ENCODE peak calls at places on chromosome 11, in five cellular contexts. C is HepG2, H is SK-N-SH, M is K562, Z is GM12878. N is an unnamed sample.

GRCh38 chr11:6420677-6421076 is 1.8 kb upstream of the APBB1 start:
- DNase-seq in C (no peak), H (no peak), M (no peak), Z (no peak), N (no peak)

GRCh38 chr11:47124675-47125074 is 52.0 kb downstream of the ARFGAP2 start:
- DNase-seq in C (no peak), H (no peak), M (no peak), Z (no peak), N (no peak)

GRCh38 chr11:76939219-76939631 is 78.5 kb downstream of the ACER3 start:
- DNase-seq in C (peak; percentile 48), H (no peak), M (no peak), Z (no peak), N (no peak)

GRCh38 chr11:32892355-32893090 is at the start of gene QSER1:
- DNase-seq in C (peak; percentile 35), H (peak; percentile 97), M (peak; percentile 90), Z (no peak), N (peak; percentile 74)

GRCh38 chr11:87397250-87397649 is 359.5 kb downstream of the TMEM135 start:
- DNase-seq in C (no peak), H (no peak), M (no peak), Z (no peak), N (no peak)

GRCh38 chr11:134592391-134592990 is 180.4 kb upstream of the B3GAT1 start:
- DNase-seq in C (peak; percentile 15), H (peak; percentile 51), M (peak; percentile 40), Z (no peak), N (peak; percentile 58)

GRCh38 chr11:103370076-103370475 is 260.9 kb downstream of the DYNC2H1 start:
- DNase-seq in C (no peak), H (no peak), M (no peak), Z (no peak), N (no peak)

GRCh38 chr11:131808466-131808865 is 438.1 kb downstream of the NTM start:
- DNase-seq in C (no peak), H (no peak), M (no peak), Z (no peak), N (no peak)

GRCh38 chr11:44854146-44854545 is 96.5 kb downstream of the TP53I11 start:
- DNase-seq in C (no peak), H (no peak), M (no peak), Z (no peak), N (no peak)

GRCh38 chr11:65575568-65576231 is at the start of gene EHBP1L1:
- DNase-seq in C (no peak), H (peak; percentile 91), M (peak; percentile 91), Z (peak; percentile 70), N (peak; percentile 55)
- TF ChIP-seq FOXM1 in C (no peak), H (no peak), M (no peak), Z (no peak), N (no peak)

DNA sequence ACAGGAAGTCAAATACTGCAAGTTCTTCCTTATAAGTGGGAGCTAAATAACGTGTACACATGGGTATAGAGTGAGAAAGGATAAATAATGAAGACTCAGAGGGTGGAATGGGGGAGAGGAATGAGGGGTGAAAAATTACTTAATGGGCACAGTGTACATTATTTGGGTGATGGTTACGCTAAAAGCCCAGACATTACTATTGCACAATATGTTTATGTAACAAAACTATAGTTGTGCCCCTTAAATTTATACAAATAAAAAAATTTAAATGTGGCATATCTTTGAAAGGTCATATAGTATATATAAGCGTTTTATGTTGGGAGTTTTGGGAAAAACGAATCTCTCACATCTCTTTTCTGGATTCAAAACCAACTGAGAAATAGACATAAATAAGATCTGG is 96.1 kb downstream of the KIF18A start:
- DNase-seq in C (no peak), H (no peak), M (no peak), Z (no peak), N (no peak)
- TF ChIP-seq FOXM1 in C (no peak), H (no peak), M (no peak), Z (no peak), N (no peak)

DNA sequence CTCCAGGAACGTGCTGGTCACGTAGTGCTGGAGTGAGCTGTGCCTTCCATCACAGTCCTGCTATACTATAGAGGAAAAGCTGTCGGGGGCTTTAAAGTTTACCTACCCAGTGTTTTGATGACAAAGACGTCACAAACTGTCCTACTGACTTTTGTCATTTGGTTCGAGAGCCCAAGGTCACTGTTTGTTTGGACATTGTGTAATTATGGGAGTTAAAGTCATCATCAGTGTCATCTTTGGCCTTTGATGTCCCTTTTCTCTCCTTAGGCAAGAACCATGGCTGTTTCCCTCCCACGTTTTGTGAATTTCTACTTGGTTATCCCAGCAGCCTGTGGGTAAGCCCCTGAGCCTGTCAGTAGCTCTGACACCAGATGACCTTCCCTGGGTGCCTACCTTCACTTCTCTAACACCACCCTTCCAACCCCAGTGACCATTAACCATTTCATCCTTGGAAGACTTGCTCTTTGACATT is 59.3 kb downstream of the SLC1A2 start:
- DNase-seq in C (peak; percentile 98), H (no peak), M (no peak), Z (no peak), N (no peak)
- TF ChIP-seq FOXM1 in C (no peak), H (no peak), M (no peak), Z (no peak), N (no peak)

GRCh38 chr11:64591257-64592233 is 525 bp downstream of the SLC22A12 start:
- DNase-seq in C (no peak), H (no peak), M (no peak), Z (no peak), N (no peak)

GRCh38 chr11:64592234-64592615 is 1.2 kb downstream of the SLC22A12 start:
- DNase-seq in C (no peak), H (no peak), M (no peak), Z (no peak), N (no peak)

GRCh38 chr11:64592656-64593055 is 1.6 kb downstream of the SLC22A12 start:
- DNase-seq in C (no peak), H (no peak), M (no peak), Z (no peak), N (no peak)

GRCh38 chr11:64588701-64589100 is 2.3 kb upstream of the SLC22A12 start:
- DNase-seq in C (no peak), H (no peak), M (no peak), Z (no peak), N (no peak)

GRCh38 chr11:64590763-64591221 is at the start of gene SLC22A12:
- DNase-seq in C (no peak), H (no peak), M (no peak), Z (no peak), N (no peak)
- TF ChIP-seq FOXM1 in C (no peak), H (no peak), M (no peak), Z (no peak), N (no peak)

DNA sequence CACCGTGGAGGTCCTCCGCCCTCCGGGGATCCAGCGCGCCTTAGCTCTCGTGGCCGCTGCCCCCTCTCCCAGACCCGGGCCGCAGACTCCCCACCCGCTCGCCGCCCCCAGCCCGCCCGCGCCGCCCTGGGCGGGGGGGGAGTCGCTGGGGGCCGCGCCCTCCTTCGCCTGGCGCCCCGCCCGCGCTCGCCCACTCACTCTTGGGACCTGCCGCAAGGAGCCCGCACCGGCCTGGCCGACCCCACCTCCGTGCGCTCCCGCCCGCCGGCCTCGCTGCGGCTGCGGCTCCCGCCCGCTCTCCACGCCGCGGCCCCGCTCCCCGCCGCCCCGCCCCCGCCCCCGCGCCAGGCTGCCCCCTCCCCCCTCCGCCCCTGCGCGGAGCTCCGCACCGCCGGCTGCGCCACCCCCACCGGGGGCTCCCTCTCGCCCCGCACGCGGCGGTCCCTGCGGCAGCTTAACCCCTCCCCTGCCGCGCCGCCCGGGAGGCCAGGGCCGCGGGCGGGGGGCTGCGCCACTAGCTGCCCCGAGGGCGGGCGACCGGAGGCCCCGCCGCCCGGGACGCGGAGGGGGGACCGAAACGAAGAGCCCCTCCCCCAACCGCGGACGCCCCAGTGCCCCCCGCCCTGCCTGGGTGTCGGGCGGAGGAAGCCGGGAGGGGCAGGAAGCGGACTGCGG is 739 bp upstream of the RASGRP2 start:
- DNase-seq in C (no peak), H (peak; percentile 86), M (peak; percentile 89), Z (no peak), N (no peak)
- TF ChIP-seq FOXM1 in C (no peak), H (no peak), M (no peak), Z (no peak), N (no peak)

DNA sequence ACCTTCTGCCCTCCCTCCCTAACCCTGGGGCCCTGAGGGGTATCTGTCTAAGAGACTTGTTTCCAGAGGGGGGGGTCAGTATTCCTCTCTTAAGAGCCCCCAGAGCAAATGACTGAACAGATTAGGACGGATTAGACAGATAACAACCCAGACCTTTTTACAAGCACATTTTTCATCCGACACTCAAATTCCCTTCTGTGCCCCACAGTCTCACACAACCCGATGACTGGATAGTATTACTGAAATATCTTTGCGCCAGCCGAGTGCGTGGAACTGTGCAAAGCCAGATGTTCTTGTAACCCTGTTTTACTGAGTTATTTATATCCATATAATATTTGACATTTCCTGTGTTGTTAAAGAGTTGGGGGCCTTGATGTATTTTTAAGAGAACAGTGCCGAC is 30.9 kb upstream of the FLI1 start:
- DNase-seq in C (no peak), H (peak; percentile 38), M (no peak), Z (no peak), N (no peak)
- TF ChIP-seq FOXM1 in C (no peak), H (no peak), M (no peak), Z (no peak), N (no peak)

N was measured in HEK293T.